ENCODE peak calls at places on chromosomes 5 and 9, in six cellular contexts. F, R, T, Z, O and D are unnamed samples.

GRCh38 chr9:131072107-131072870 is 24.0 kb upstream of the AIF1L start:
- DNase-seq in F (no peak), R (no peak), T (no peak), Z (no peak), O (no peak), D (no peak)

GRCh38 chr5:171336486-171337206 is 27.6 kb downstream of the TLX3 start:
- DNase-seq in F (peak; percentile 51), R (peak; percentile 47), T (no peak), Z (peak; percentile 58), O (no peak), D (peak; percentile 67)

GRCh38 chr9:17609312-17610005 is 30.6 kb downstream of the SH3GL2 start:
- DNase-seq in F (no peak), R (no peak), T (no peak), Z (no peak), O (no peak), D (peak; percentile 9)

GRCh38 chr9:96604005-96604320 is 15.7 kb downstream of the CDC14B start:
- DNase-seq in F (no peak), R (no peak), T (no peak), Z (no peak), O (no peak), D (no peak)

GRCh38 chr9:135216236-135216635 is 128.8 kb downstream of the OLFM1 start:
- DNase-seq in F (peak; percentile 5), R (no peak), T (no peak), Z (no peak), O (no peak), D (no peak)

GRCh38 chr5:132424167-132424935 is 54.8 kb downstream of the SLC22A5 start:
- DNase-seq in F (no peak), R (peak; percentile 53), T (no peak), Z (no peak), O (no peak), D (no peak)

GRCh38 chr5:7686794-7687193 is 164.1 kb downstream of the CFAP90 start:
- DNase-seq in F (no peak), R (no peak), T (no peak), Z (no peak), O (no peak), D (peak; percentile 54)

GRCh38 chr5:1468629-1469527 is 23.6 kb upstream of the SLC6A3 start:
- DNase-seq in F (no peak), R (no peak), T (no peak), Z (no peak), O (no peak), D (no peak)

GRCh38 chr5:6488021-6488420 is 39.4 kb downstream of the UBE2QL1 start:
- DNase-seq in F (no peak), R (no peak), T (no peak), Z (no peak), O (no peak), D (no peak)

GRCh38 chr5:134438268-134438622 is 26.6 kb upstream of the CDKN2AIPNL start:
- DNase-seq in F (no peak), R (no peak), T (no peak), Z (no peak), O (no peak), D (no peak)

GRCh38 chr5:80481019-80481893 is 6.6 kb upstream of the FAM151B start:
- DNase-seq in F (peak; percentile 34), R (peak; percentile 63), T (peak; percentile 67), Z (no peak), O (peak; percentile 27), D (peak; percentile 79)

GRCh38 chr5:61534481-61535267 is 202.6 kb downstream of the ZSWIM6 start:
- DNase-seq in F (no peak), R (no peak), T (no peak), Z (no peak), O (peak; percentile 64), D (no peak)

GRCh38 chr5:15914603-15915002 is 265.0 kb downstream of the MARCHF11 start:
- DNase-seq in F (no peak), R (no peak), T (no peak), Z (no peak), O (no peak), D (no peak)

GRCh38 chr9:101566904-101567724 is 27.7 kb downstream of the PPP3R2 start:
- DNase-seq in F (peak; percentile 31), R (peak; percentile 64), T (peak; percentile 48), Z (no peak), O (no peak), D (peak; percentile 65)

GRCh38 chr9:22379272-22379671 is 67.4 kb upstream of the DMRTA1 start:
- DNase-seq in F (no peak), R (no peak), T (no peak), Z (no peak), O (no peak), D (no peak)

GRCh38 chr5:148482697-148483462 is 99.1 kb downstream of the FBXO38 start:
- DNase-seq in F (peak; percentile 88), R (peak; percentile 85), T (peak; percentile 67), Z (peak; percentile 92), O (peak; percentile 1), D (peak; percentile 87)

GRCh38 chr5:174371600-174372094 is 326.1 kb downstream of the NSG2 start:
- DNase-seq in F (no peak), R (peak; percentile 8), T (no peak), Z (no peak), O (no peak), D (no peak)

GRCh38 chr5:125526940-125527339 is 780.5 kb upstream of the ZNF608 start:
- DNase-seq in F (no peak), R (no peak), T (no peak), Z (no peak), O (no peak), D (peak; percentile 7)

GRCh38 chr5:60960591-60960990 is 15.6 kb downstream of the NDUFAF2 start:
- DNase-seq in F (no peak), R (peak; percentile 32), T (no peak), Z (no peak), O (no peak), D (peak; percentile 55)

GRCh38 chr5:7539571-7539970 is 143.6 kb downstream of the ADCY2 start:
- DNase-seq in F (no peak), R (no peak), T (no peak), Z (no peak), O (no peak), D (no peak)

GRCh38 chr9:92726971-92727715 is 37.5 kb downstream of the BICD2 start:
- DNase-seq in F (no peak), R (no peak), T (no peak), Z (peak; percentile 26), O (no peak), D (no peak)

GRCh38 chr9:113572076-113572861 is 108.7 kb downstream of the RGS3 start:
- DNase-seq in F (no peak), R (peak; percentile 74), T (no peak), Z (no peak), O (no peak), D (no peak)

GRCh38 chr5:141223112-141223783 is at the start of gene PCDHB14:
- DNase-seq in F (no peak), R (peak; percentile 30), T (peak; percentile 45), Z (no peak), O (no peak), D (peak; percentile 91)

GRCh38 chr5:157998021-157998504 is 139.1 kb upstream of the CLINT1 start:
- DNase-seq in F (no peak), R (no peak), T (no peak), Z (no peak), O (no peak), D (no peak)

GRCh38 chr5:28947865-28948264 is 1909.5 kb upstream of the CDH9 start:
- DNase-seq in F (no peak), R (no peak), T (no peak), Z (no peak), O (no peak), D (no peak)

GRCh38 chr5:125597338-125597737 is 825.9 kb upstream of the GRAMD2B start:
- DNase-seq in F (no peak), R (no peak), T (no peak), Z (no peak), O (no peak), D (no peak)

DNA sequence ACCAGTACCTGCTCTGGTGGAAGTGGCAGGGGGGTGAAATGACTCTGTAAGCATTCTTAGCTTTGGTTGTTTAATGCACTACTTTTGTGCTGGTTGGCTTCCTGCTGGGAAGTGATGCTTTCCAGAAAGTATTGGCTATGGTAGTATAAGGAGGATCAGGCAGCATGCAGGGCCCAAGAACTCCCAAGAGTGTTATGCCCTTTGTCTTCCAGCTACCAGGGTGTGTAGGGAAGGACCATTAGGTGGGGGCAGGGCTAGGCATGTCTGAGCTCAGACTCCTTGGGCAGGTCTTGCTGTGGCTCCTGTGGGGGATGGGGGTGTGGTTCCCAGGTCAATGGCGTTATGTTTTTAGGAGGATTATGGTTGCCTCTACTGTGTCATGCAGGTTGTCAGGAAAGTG is 135.8 kb upstream of the TRPC7 start:
- DNase-seq in F (no peak), R (no peak), T (no peak), Z (no peak), O (no peak), D (no peak)
- TF ChIP-seq CREB1 in F (no peak), R (no peak), T (no peak), Z (no peak), O (no peak), D (no peak)

DNA sequence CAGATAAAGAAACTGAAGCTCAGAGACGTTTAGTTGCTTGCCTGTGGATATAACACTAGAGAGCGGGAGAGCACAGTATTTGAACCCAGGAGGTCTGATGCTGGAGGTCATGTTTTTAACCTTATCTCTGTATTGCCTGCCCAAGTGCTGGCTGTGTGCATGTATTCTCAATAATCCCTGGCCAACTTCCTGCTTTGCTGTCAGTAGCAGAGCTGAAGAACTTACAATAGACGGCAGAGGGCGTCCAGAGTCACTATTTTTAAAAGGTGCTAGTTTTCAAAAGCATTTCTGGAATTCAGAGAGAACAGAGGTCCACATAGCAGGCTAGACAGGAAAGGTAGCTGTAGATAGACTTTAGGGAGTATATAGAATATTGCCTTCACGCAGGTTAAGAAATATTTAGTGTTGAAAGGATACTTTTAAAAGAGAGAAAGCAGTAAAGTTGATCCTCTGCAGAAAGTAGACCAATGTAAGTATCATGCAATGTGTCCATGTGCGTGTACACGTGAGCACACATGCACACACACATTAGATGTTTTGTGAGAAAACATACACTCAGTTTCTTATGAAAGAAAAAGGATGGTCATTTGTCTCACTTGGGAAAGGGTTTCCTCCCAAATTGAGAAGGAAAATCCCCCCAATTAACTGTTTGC is 46.3 kb downstream of the PTCD2 start:
- DNase-seq in F (peak; percentile 36), R (peak; percentile 80), T (peak; percentile 67), Z (no peak), O (peak; percentile 43), D (peak; percentile 80)
- TF ChIP-seq CTCF in F (peak; percentile 36), R (peak; percentile 75), T (peak; percentile 77), Z (no peak), O (peak; percentile 76), D (peak; percentile 60)

GRCh38 chr9:133171161-133171955 is 7.6 kb upstream of the GBGT1 start:
- DNase-seq in F (no peak), R (no peak), T (no peak), Z (no peak), O (no peak), D (no peak)
- TF ChIP-seq CREB1 in F (no peak), R (no peak), T (no peak), Z (no peak), O (no peak), D (no peak)

GRCh38 chr9:106864533-106865143 is 1.7 kb downstream of the ZNF462 start:
- DNase-seq in F (no peak), R (no peak), T (no peak), Z (no peak), O (no peak), D (no peak)

GRCh38 chr9:106862115-106862945 is 636 bp upstream of the ZNF462 start:
- DNase-seq in F (peak; percentile 59), R (no peak), T (no peak), Z (peak; percentile 61), O (no peak), D (peak; percentile 68)

GRCh38 chr9:106861585-106862114 is 1.3 kb upstream of the ZNF462 start:
- DNase-seq in F (no peak), R (no peak), T (no peak), Z (no peak), O (no peak), D (no peak)

GRCh38 chr9:106860731-106861584 is 2.0 kb upstream of the ZNF462 start:
- DNase-seq in F (peak; percentile 47), R (no peak), T (no peak), Z (peak; percentile 62), O (no peak), D (peak; percentile 83)

GRCh38 chr9:106862946-106863740 is at the start of gene ZNF462:
- DNase-seq in F (peak; percentile 39), R (no peak), T (no peak), Z (peak; percentile 54), O (no peak), D (peak; percentile 81)
- TF ChIP-seq CTCF in F (no peak), R (no peak), T (no peak), Z (no peak), O (no peak), D (no peak)